ENCODE peak calls at places on chromosomes 12 and 14, in five cellular contexts. One of them, this sample, is unnamed. For H3K4me1, the result is how much of the 10 kb centered on the place peaks cover.

GRCh38 chr14:92323031-92323915 is at the start of gene SLC24A4:
- DNase-seq in stomach: no peak
- DNase-seq in psoas muscle: no peak
- DNase-seq in Peyer's patch: no peak
- DNase-seq in right atrium auricular region: no peak
- DNase-seq in this sample: no peak

GRCh38 chr14:101601603-101602465 is 40.5 kb downstream of the DIO3 start:
- DNase-seq in stomach: peak
- DNase-seq in psoas muscle: no peak
- DNase-seq in Peyer's patch: peak
- DNase-seq in right atrium auricular region: peak
- DNase-seq in this sample: no peak

GRCh38 chr12:46794593-46795190 is 31.1 kb downstream of the SLC38A4 start:
- DNase-seq in stomach: no peak
- DNase-seq in psoas muscle: no peak
- DNase-seq in Peyer's patch: no peak
- DNase-seq in right atrium auricular region: no peak
- DNase-seq in this sample: no peak

GRCh38 chr12:51538599-51538998 is 52.4 kb upstream of the SCN8A start:
- DNase-seq in stomach: no peak
- DNase-seq in psoas muscle: no peak
- DNase-seq in Peyer's patch: no peak
- DNase-seq in right atrium auricular region: no peak
- DNase-seq in this sample: no peak

GRCh38 chr12:2650261-2651060 is 144.3 kb upstream of the FKBP4 start:
- DNase-seq in stomach: no peak
- DNase-seq in psoas muscle: no peak
- DNase-seq in Peyer's patch: peak
- DNase-seq in right atrium auricular region: no peak
- DNase-seq in this sample: no peak

GRCh38 chr14:37172024-37172869 is at the start of gene SLC25A21:
- DNase-seq in stomach: peak
- DNase-seq in psoas muscle: peak
- DNase-seq in Peyer's patch: peak
- DNase-seq in right atrium auricular region: peak
- DNase-seq in this sample: peak

GRCh38 chr12:96094201-96094600 is 58.8 kb upstream of the LTA4H start:
- DNase-seq in stomach: peak
- DNase-seq in psoas muscle: no peak
- DNase-seq in Peyer's patch: no peak
- DNase-seq in right atrium auricular region: no peak
- DNase-seq in this sample: no peak

GRCh38 chr12:45268672-45269406 is 52.9 kb downstream of the ANO6 start:
- DNase-seq in stomach: peak
- DNase-seq in psoas muscle: peak
- DNase-seq in Peyer's patch: peak
- DNase-seq in right atrium auricular region: peak
- DNase-seq in this sample: peak

GRCh38 chr14:105161314-105161713 is 7.3 kb downstream of the JAG2 start:
- DNase-seq in stomach: no peak
- DNase-seq in psoas muscle: no peak
- DNase-seq in Peyer's patch: no peak
- DNase-seq in right atrium auricular region: no peak
- DNase-seq in this sample: no peak

GRCh38 chr12:45381351-45381750 is 165.5 kb downstream of the ANO6 start:
- DNase-seq in stomach: no peak
- DNase-seq in psoas muscle: no peak
- DNase-seq in Peyer's patch: no peak
- DNase-seq in right atrium auricular region: no peak
- DNase-seq in this sample: no peak

GRCh38 chr12:67981236-67982164 is 7.7 kb upstream of the IFNG-AS1 start:
- DNase-seq in stomach: no peak
- DNase-seq in psoas muscle: no peak
- DNase-seq in Peyer's patch: no peak
- DNase-seq in right atrium auricular region: no peak
- DNase-seq in this sample: no peak

GRCh38 chr12:124543591-124544310 is 23.7 kb downstream of the NCOR2 start:
- DNase-seq in stomach: no peak
- DNase-seq in psoas muscle: no peak
- DNase-seq in Peyer's patch: no peak
- DNase-seq in right atrium auricular region: no peak
- DNase-seq in this sample: no peak

GRCh38 chr12:24902521-24903304 is 46.2 kb downstream of the BCAT1 start:
- DNase-seq in stomach: no peak
- DNase-seq in psoas muscle: peak
- DNase-seq in Peyer's patch: no peak
- DNase-seq in right atrium auricular region: no peak
- DNase-seq in this sample: no peak

GRCh38 chr12:26113194-26113654 is 11.6 kb downstream of the BHLHE41 start:
- DNase-seq in stomach: no peak
- DNase-seq in psoas muscle: no peak
- DNase-seq in Peyer's patch: no peak
- DNase-seq in right atrium auricular region: no peak
- DNase-seq in this sample: no peak
- H3K4me3 ChIP-seq in stomach: peak
- H3K4me3 ChIP-seq in psoas muscle: peak
- H3K4me3 ChIP-seq in Peyer's patch: no peak
- H3K4me3 ChIP-seq in right atrium auricular region: peak
- H3K4me3 ChIP-seq in this sample: no peak

GRCh38 chr12:115771601-115772000 is 505.9 kb downstream of the MED13L start:
- DNase-seq in stomach: no peak
- DNase-seq in psoas muscle: no peak
- DNase-seq in Peyer's patch: no peak
- DNase-seq in right atrium auricular region: no peak
- DNase-seq in this sample: no peak

GRCh38 chr12:115767921-115768320 is 509.6 kb downstream of the MED13L start:
- DNase-seq in stomach: no peak
- DNase-seq in psoas muscle: no peak
- DNase-seq in Peyer's patch: no peak
- DNase-seq in right atrium auricular region: no peak
- DNase-seq in this sample: no peak

GRCh38 chr12:115774148-115774905 is 503.2 kb downstream of the MED13L start:
- DNase-seq in stomach: no peak
- DNase-seq in psoas muscle: no peak
- DNase-seq in Peyer's patch: peak
- DNase-seq in right atrium auricular region: no peak
- DNase-seq in this sample: no peak

GRCh38 chr12:115770643-115771042 is 506.9 kb downstream of the MED13L start:
- DNase-seq in stomach: no peak
- DNase-seq in psoas muscle: no peak
- DNase-seq in Peyer's patch: no peak
- DNase-seq in right atrium auricular region: no peak
- DNase-seq in this sample: no peak

GRCh38 chr12:115771065-115771464 is 506.4 kb downstream of the MED13L start:
- DNase-seq in stomach: no peak
- DNase-seq in psoas muscle: no peak
- DNase-seq in Peyer's patch: peak
- DNase-seq in right atrium auricular region: no peak
- DNase-seq in this sample: no peak
- TF ChIP-seq CTCF in stomach: no peak
- TF ChIP-seq CTCF in psoas muscle: no peak
- TF ChIP-seq CTCF in Peyer's patch: peak
- TF ChIP-seq CTCF in right atrium auricular region: peak
- TF ChIP-seq CTCF in this sample: no peak

DNA sequence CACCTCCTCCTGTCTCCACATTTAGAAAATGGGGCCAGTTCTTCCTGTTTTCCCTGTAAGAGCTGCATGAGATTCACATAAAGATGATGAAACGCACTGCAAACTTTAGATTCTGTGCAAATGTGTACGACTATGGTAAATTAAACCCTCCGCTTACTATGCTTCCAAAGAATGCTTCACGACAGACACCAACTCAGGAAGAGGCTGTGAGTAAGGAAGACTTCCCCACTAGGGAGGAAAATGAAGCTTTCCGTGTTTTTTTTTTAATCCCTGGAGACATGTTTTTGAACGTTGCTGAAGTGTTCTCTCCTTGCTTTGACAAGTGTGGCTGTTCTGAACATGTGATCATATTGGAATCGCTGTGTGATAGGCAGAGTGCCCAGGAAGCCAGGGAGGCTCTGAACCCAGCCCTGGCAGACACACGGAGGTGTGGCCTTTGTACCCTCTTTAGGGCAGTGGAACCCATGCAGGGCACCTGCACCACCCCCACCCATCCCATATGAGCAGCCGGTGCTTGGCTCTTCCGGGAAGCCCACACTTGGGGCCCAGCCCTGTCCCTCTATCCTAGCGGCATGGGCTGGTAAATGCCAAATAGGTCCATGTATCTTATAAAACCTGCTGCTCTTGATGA is 7.5 kb upstream of the SYNE3 start:
- DNase-seq in stomach: peak
- DNase-seq in psoas muscle: no peak
- DNase-seq in Peyer's patch: peak
- DNase-seq in right atrium auricular region: peak
- DNase-seq in this sample: peak
- H3K4me1 ChIP-seq in stomach: under half
- H3K4me1 ChIP-seq in psoas muscle: under half
- H3K4me1 ChIP-seq in Peyer's patch: under half
- H3K4me1 ChIP-seq in right atrium auricular region: under half
- H3K4me1 ChIP-seq in this sample: under half

DNA sequence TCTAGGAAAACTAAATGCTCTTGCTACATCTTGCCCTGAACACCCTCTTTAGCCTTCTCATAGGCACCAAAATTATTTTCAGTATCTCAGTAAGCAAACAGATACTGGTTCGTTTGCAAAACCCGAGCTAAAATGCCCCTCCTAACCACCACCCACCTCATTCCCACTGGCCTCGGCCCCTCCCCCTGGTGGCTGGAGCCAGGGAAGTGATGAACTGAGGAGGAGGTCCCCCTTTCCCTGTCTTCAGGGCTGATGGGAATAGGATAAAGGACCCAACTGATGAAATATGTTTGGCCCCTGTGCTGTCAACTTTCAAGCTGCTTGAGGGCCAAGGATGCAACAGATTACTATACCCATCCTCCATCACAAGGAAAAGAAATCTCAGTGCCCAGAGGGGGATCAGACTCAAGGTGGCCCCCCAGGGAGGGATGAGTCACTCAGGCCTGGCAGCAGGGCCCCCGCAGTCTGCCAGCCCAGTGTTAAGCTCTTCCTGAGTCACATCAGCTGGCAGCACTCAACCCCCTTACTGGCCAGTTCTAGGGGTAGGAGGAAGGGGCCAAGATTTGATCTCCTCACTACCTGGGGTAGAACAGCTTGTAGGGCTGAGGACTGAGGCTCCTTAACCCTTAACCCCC is 1.7 kb downstream of the ANKRD52 start:
- DNase-seq in stomach: no peak
- DNase-seq in psoas muscle: peak
- DNase-seq in Peyer's patch: no peak
- DNase-seq in right atrium auricular region: no peak
- DNase-seq in this sample: no peak
- H3K4me3 ChIP-seq in stomach: no peak
- H3K4me3 ChIP-seq in psoas muscle: peak
- H3K4me3 ChIP-seq in Peyer's patch: no peak
- H3K4me3 ChIP-seq in right atrium auricular region: no peak
- H3K4me3 ChIP-seq in this sample: no peak

GRCh38 chr12:97301576-97301975 is 161.0 kb upstream of the RMST start:
- DNase-seq in stomach: no peak
- DNase-seq in psoas muscle: no peak
- DNase-seq in Peyer's patch: no peak
- DNase-seq in right atrium auricular region: no peak
- DNase-seq in this sample: no peak
- TF ChIP-seq CTCF in stomach: no peak
- TF ChIP-seq CTCF in psoas muscle: no peak
- TF ChIP-seq CTCF in Peyer's patch: no peak
- TF ChIP-seq CTCF in right atrium auricular region: no peak
- TF ChIP-seq CTCF in this sample: no peak

GRCh38 chr12:459050-459429 is 699 bp upstream of the B4GALNT3 start:
- DNase-seq in stomach: no peak
- DNase-seq in psoas muscle: no peak
- DNase-seq in Peyer's patch: no peak
- DNase-seq in right atrium auricular region: no peak
- DNase-seq in this sample: no peak
- H3K4me1 ChIP-seq in stomach: under half
- H3K4me1 ChIP-seq in psoas muscle: under half
- H3K4me1 ChIP-seq in Peyer's patch: under half
- H3K4me1 ChIP-seq in right atrium auricular region: under half
- H3K4me1 ChIP-seq in this sample: under half

GRCh38 chr14:28773917-28774691 is 7.5 kb downstream of the FOXG1 start:
- DNase-seq in stomach: no peak
- DNase-seq in psoas muscle: no peak
- DNase-seq in Peyer's patch: no peak
- DNase-seq in right atrium auricular region: no peak
- DNase-seq in this sample: no peak
- H3K4me3 ChIP-seq in stomach: no peak
- H3K4me3 ChIP-seq in psoas muscle: no peak
- H3K4me3 ChIP-seq in Peyer's patch: no peak
- H3K4me3 ChIP-seq in right atrium auricular region: no peak
- H3K4me3 ChIP-seq in this sample: no peak

DNA sequence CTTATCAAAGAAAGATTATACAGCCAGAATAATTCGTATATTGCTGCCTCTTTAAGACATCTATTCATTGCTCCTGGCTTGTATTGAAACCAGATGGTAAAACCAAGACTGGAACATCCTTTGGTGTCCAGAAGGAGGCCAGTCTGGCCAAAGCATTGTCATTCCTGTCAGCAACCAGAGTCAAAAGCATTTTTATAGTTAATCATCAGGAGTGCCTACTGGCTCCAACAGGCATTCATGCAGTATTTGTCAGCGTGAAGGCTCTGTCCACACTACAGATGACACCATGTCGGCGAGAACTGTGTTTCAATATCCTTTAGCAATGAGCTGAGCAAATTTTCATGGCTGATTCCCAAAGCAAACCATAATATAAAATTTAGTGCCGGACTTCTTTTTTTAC is 118.0 kb upstream of the G2E3 start:
- DNase-seq in stomach: no peak
- DNase-seq in psoas muscle: no peak
- DNase-seq in Peyer's patch: no peak
- DNase-seq in right atrium auricular region: no peak
- DNase-seq in this sample: no peak
- TF ChIP-seq CTCF in stomach: no peak
- TF ChIP-seq CTCF in psoas muscle: no peak
- TF ChIP-seq CTCF in Peyer's patch: no peak
- TF ChIP-seq CTCF in right atrium auricular region: no peak
- TF ChIP-seq CTCF in this sample: no peak

GRCh38 chr12:76074701-76075336 is 9.7 kb downstream of the NAP1L1 start:
- DNase-seq in stomach: no peak
- DNase-seq in psoas muscle: no peak
- DNase-seq in Peyer's patch: no peak
- DNase-seq in right atrium auricular region: no peak
- DNase-seq in this sample: no peak
- H3K4me1 ChIP-seq in stomach: under half
- H3K4me1 ChIP-seq in psoas muscle: under half
- H3K4me1 ChIP-seq in Peyer's patch: under half
- H3K4me1 ChIP-seq in right atrium auricular region: under half
- H3K4me1 ChIP-seq in this sample: under half

This sample was measured in lung.